ENCODE peak calls at places on chromosome 22, in seven cellular contexts. One of them, this sample, is unnamed.

GRCh38 chr22:28094831-28095230 is 175.8 kb upstream of the PITPNB start:
- DNase-seq in epithelial cell of proximal tubule: no peak
- DNase-seq in Caco-2: no peak
- DNase-seq in tibial nerve: no peak
- DNase-seq in ascending aorta: no peak
- DNase-seq in HCT116: no peak
- DNase-seq in thoracic aorta: no peak
- DNase-seq in this sample: no peak

GRCh38 chr22:36658900-36659299 is 44.7 kb downstream of the CACNG2 start:
- DNase-seq in epithelial cell of proximal tubule: no peak
- DNase-seq in Caco-2: no peak
- DNase-seq in tibial nerve: no peak
- DNase-seq in ascending aorta: no peak
- DNase-seq in HCT116: no peak
- DNase-seq in thoracic aorta: no peak
- DNase-seq in this sample: no peak

GRCh38 chr22:31138126-31138525 is 2.2 kb downstream of the PLA2G3 start:
- DNase-seq in epithelial cell of proximal tubule: no peak
- DNase-seq in Caco-2: no peak
- DNase-seq in tibial nerve: no peak
- DNase-seq in ascending aorta: no peak
- DNase-seq in HCT116: no peak
- DNase-seq in thoracic aorta: no peak
- DNase-seq in this sample: no peak

GRCh38 chr22:30054067-30054763 is 26.0 kb upstream of the HORMAD2 start:
- DNase-seq in epithelial cell of proximal tubule: no peak
- DNase-seq in Caco-2: no peak
- DNase-seq in tibial nerve: no peak
- DNase-seq in ascending aorta: no peak
- DNase-seq in HCT116: no peak
- DNase-seq in thoracic aorta: no peak
- DNase-seq in this sample: no peak

GRCh38 chr22:38135133-38135706 is 24.7 kb upstream of the BAIAP2L2 start:
- DNase-seq in epithelial cell of proximal tubule: no peak
- DNase-seq in Caco-2: no peak
- DNase-seq in tibial nerve: no peak
- DNase-seq in ascending aorta: no peak
- DNase-seq in HCT116: peak
- DNase-seq in thoracic aorta: no peak
- DNase-seq in this sample: no peak

GRCh38 chr22:41777749-41778395 is 22.6 kb upstream of the CCDC134 start:
- DNase-seq in epithelial cell of proximal tubule: no peak
- DNase-seq in Caco-2: no peak
- DNase-seq in tibial nerve: no peak
- DNase-seq in ascending aorta: no peak
- DNase-seq in HCT116: no peak
- DNase-seq in thoracic aorta: no peak
- DNase-seq in this sample: no peak

GRCh38 chr22:38273135-38273761 is 438 bp upstream of the TMEM184B start:
- DNase-seq in epithelial cell of proximal tubule: no peak
- DNase-seq in Caco-2: no peak
- DNase-seq in tibial nerve: no peak
- DNase-seq in ascending aorta: no peak
- DNase-seq in HCT116: no peak
- DNase-seq in thoracic aorta: no peak
- DNase-seq in this sample: no peak

GRCh38 chr22:30876925-30877553 is 91.5 kb downstream of the MORC2 start:
- DNase-seq in epithelial cell of proximal tubule: no peak
- DNase-seq in Caco-2: peak
- DNase-seq in tibial nerve: no peak
- DNase-seq in ascending aorta: no peak
- DNase-seq in HCT116: no peak
- DNase-seq in thoracic aorta: no peak
- DNase-seq in this sample: no peak

GRCh38 chr22:17974703-17975372 is 49.5 kb downstream of the MICAL3 start:
- DNase-seq in epithelial cell of proximal tubule: no peak
- DNase-seq in Caco-2: no peak
- DNase-seq in tibial nerve: no peak
- DNase-seq in ascending aorta: no peak
- DNase-seq in HCT116: no peak
- DNase-seq in thoracic aorta: no peak
- DNase-seq in this sample: no peak

GRCh38 chr22:45292675-45293402 is 8.1 kb downstream of the UPK3A start:
- DNase-seq in epithelial cell of proximal tubule: no peak
- DNase-seq in Caco-2: no peak
- DNase-seq in tibial nerve: no peak
- DNase-seq in ascending aorta: no peak
- DNase-seq in HCT116: no peak
- DNase-seq in thoracic aorta: no peak
- DNase-seq in this sample: no peak

GRCh38 chr22:37186997-37187522 is 987 bp downstream of the C1QTNF6 start:
- DNase-seq in epithelial cell of proximal tubule: no peak
- DNase-seq in Caco-2: no peak
- DNase-seq in tibial nerve: no peak
- DNase-seq in ascending aorta: no peak
- DNase-seq in HCT116: no peak
- DNase-seq in thoracic aorta: no peak
- DNase-seq in this sample: no peak

GRCh38 chr22:38853149-38853548 is 9.3 kb upstream of the NPTXR start:
- DNase-seq in epithelial cell of proximal tubule: no peak
- DNase-seq in Caco-2: no peak
- DNase-seq in tibial nerve: no peak
- DNase-seq in ascending aorta: no peak
- DNase-seq in HCT116: no peak
- DNase-seq in thoracic aorta: no peak
- DNase-seq in this sample: no peak

GRCh38 chr22:28148816-28149465 is 229.9 kb upstream of the PITPNB start:
- DNase-seq in epithelial cell of proximal tubule: no peak
- DNase-seq in Caco-2: no peak
- DNase-seq in tibial nerve: no peak
- DNase-seq in ascending aorta: no peak
- DNase-seq in HCT116: no peak
- DNase-seq in thoracic aorta: no peak
- DNase-seq in this sample: no peak

GRCh38 chr22:42856179-42856864 is 751 bp downstream of the ARFGAP3 start:
- DNase-seq in epithelial cell of proximal tubule: no peak
- DNase-seq in Caco-2: peak
- DNase-seq in tibial nerve: no peak
- DNase-seq in ascending aorta: peak
- DNase-seq in HCT116: no peak
- DNase-seq in thoracic aorta: no peak
- DNase-seq in this sample: no peak

GRCh38 chr22:35561796-35562526 is 21.3 kb downstream of the RASD2 start:
- DNase-seq in epithelial cell of proximal tubule: no peak
- DNase-seq in Caco-2: peak
- DNase-seq in tibial nerve: no peak
- DNase-seq in ascending aorta: no peak
- DNase-seq in HCT116: peak
- DNase-seq in thoracic aorta: no peak
- DNase-seq in this sample: no peak

GRCh38 chr22:30408388-30409101 is 11.7 kb downstream of the SEC14L2 start:
- DNase-seq in epithelial cell of proximal tubule: no peak
- DNase-seq in Caco-2: no peak
- DNase-seq in tibial nerve: no peak
- DNase-seq in ascending aorta: no peak
- DNase-seq in HCT116: no peak
- DNase-seq in thoracic aorta: no peak
- DNase-seq in this sample: no peak

GRCh38 chr22:36608987-36609386 is 80.0 kb upstream of the EIF3D start:
- DNase-seq in epithelial cell of proximal tubule: no peak
- DNase-seq in Caco-2: no peak
- DNase-seq in tibial nerve: no peak
- DNase-seq in ascending aorta: no peak
- DNase-seq in HCT116: no peak
- DNase-seq in thoracic aorta: no peak
- DNase-seq in this sample: no peak

GRCh38 chr22:50730013-50730891 is 7.8 kb upstream of the ACR start:
- DNase-seq in epithelial cell of proximal tubule: no peak
- DNase-seq in Caco-2: peak
- DNase-seq in tibial nerve: peak
- DNase-seq in ascending aorta: no peak
- DNase-seq in HCT116: no peak
- DNase-seq in thoracic aorta: no peak
- DNase-seq in this sample: no peak

GRCh38 chr22:23695748-23696325 is 5.0 kb downstream of the RGL4 start:
- DNase-seq in epithelial cell of proximal tubule: no peak
- DNase-seq in Caco-2: no peak
- DNase-seq in tibial nerve: no peak
- DNase-seq in ascending aorta: peak
- DNase-seq in HCT116: no peak
- DNase-seq in thoracic aorta: no peak
- DNase-seq in this sample: no peak

GRCh38 chr22:23626286-23626975 is 5.7 kb downstream of the DRICH1 start:
- DNase-seq in epithelial cell of proximal tubule: no peak
- DNase-seq in Caco-2: peak
- DNase-seq in tibial nerve: no peak
- DNase-seq in ascending aorta: no peak
- DNase-seq in HCT116: no peak
- DNase-seq in thoracic aorta: no peak
- DNase-seq in this sample: no peak

GRCh38 chr22:44112191-44112590 is 68.5 kb upstream of the PARVG start:
- DNase-seq in epithelial cell of proximal tubule: no peak
- DNase-seq in Caco-2: no peak
- DNase-seq in tibial nerve: no peak
- DNase-seq in ascending aorta: no peak
- DNase-seq in HCT116: no peak
- DNase-seq in thoracic aorta: no peak
- DNase-seq in this sample: no peak

GRCh38 chr22:17942721-17943120 is 81.6 kb downstream of the MICAL3 start:
- DNase-seq in epithelial cell of proximal tubule: no peak
- DNase-seq in Caco-2: no peak
- DNase-seq in tibial nerve: no peak
- DNase-seq in ascending aorta: no peak
- DNase-seq in HCT116: no peak
- DNase-seq in thoracic aorta: no peak
- DNase-seq in this sample: no peak

DNA sequence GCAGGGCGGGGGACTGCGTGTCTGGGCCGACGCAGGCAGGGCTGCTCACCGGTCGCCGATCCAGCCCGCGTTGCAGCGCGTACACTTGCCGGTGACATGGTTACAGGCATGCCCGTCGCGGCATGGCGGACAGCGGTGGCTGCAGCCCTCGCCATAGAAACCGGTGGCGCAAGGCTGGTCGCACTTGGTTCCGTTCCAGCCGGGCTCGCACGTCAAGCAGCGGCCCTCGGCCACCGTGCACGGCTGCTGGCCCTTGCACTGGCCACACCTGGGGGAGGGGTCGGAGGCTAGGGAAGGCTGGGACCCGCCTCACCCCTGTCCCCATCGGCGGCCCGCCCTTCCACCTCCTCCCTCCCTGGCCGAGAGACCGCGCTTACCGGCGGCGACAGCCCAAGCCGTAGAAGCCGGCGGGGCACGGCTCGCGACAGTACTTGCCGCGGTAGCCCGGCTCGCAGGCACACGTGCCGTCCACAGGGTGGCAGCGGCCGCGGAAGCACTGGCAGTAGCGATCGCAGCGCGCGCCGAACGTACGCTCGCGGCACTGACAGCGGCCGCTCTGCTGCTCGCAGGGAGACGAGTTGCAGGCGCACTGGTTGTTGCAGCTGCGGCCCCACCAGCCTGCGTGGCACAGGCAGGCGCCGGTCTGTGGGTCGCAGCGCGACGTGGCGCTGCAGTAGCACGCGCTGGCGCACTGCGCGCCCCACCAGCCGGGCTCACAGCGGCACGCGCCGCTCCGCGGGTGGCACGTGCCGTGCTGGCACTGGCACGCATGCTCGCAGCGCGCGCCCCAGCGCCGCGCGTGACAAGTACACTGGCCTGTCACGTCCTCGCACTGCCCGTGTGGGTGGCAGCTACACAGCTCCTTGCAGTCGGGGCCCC is 6.7 kb downstream of the SCARF2 start:
- DNase-seq in epithelial cell of proximal tubule: no peak
- DNase-seq in Caco-2: no peak
- DNase-seq in tibial nerve: no peak
- DNase-seq in ascending aorta: no peak
- DNase-seq in HCT116: peak
- DNase-seq in thoracic aorta: no peak
- DNase-seq in this sample: peak
- TF ChIP-seq CTCF in epithelial cell of proximal tubule: peak
- TF ChIP-seq CTCF in Caco-2: peak
- TF ChIP-seq CTCF in tibial nerve: peak
- TF ChIP-seq CTCF in ascending aorta: peak
- TF ChIP-seq CTCF in HCT116: peak
- TF ChIP-seq CTCF in thoracic aorta: peak
- TF ChIP-seq CTCF in this sample: peak

GRCh38 chr22:24950272-24950902 is 2.1 kb upstream of the KIAA1671 start:
- DNase-seq in epithelial cell of proximal tubule: no peak
- DNase-seq in Caco-2: peak
- DNase-seq in tibial nerve: no peak
- DNase-seq in ascending aorta: no peak
- DNase-seq in HCT116: no peak
- DNase-seq in thoracic aorta: no peak
- DNase-seq in this sample: no peak
- H3K4me3 ChIP-seq in epithelial cell of proximal tubule: peak
- H3K4me3 ChIP-seq in Caco-2: no peak
- H3K4me3 ChIP-seq in tibial nerve: no peak
- H3K4me3 ChIP-seq in ascending aorta: peak
- H3K4me3 ChIP-seq in HCT116: no peak
- H3K4me3 ChIP-seq in thoracic aorta: peak
- H3K4me3 ChIP-seq in this sample: no peak

DNA sequence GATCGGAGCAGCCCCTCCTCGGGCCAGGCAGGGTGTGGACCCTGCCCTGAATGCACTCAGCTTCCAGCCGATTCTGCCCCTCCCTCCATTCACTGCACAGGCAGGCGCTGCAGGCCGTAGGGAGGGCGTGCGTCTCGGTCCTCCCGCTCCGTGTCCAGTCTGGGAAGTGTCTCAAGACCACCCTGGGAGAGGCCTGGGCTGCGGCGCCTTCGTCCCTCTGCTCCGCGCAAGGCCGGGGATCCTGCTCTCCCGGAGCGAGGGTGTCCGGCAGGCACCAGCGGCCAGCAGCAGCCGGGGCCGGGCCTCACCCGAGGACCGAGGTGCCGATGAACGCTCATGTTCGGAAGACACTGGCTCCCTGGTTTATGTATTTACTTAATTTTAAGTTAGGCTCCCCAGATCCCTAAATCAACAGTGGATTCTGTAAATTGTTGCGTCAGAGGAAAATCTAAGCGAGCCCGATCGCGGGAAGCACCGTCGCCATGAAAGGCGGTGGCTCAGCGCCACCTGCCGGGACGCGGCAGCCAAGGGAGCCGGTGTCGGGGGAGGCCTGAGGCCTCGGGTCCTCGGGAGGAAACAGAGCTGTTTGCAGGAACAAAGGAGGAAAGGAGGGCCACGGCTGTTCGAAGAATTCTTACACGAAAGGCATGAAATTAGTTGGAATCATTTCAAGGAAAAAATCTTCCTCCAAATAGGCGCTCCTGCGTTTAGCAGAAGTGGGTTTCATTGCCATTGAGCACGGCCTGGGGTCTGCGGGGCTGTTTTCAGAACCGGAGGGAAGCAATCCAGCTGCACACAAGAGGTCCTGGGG is 195.3 kb downstream of the BRD1 start:
- DNase-seq in epithelial cell of proximal tubule: peak
- DNase-seq in Caco-2: peak
- DNase-seq in tibial nerve: no peak
- DNase-seq in ascending aorta: no peak
- DNase-seq in HCT116: peak
- DNase-seq in thoracic aorta: no peak
- DNase-seq in this sample: no peak
- TF ChIP-seq CTCF in epithelial cell of proximal tubule: peak
- TF ChIP-seq CTCF in Caco-2: peak
- TF ChIP-seq CTCF in tibial nerve: peak
- TF ChIP-seq CTCF in ascending aorta: peak
- TF ChIP-seq CTCF in HCT116: peak
- TF ChIP-seq CTCF in thoracic aorta: peak
- TF ChIP-seq CTCF in this sample: peak

GRCh38 chr22:46794491-46794890 is 32.0 kb downstream of the TBC1D22A start:
- DNase-seq in epithelial cell of proximal tubule: no peak
- DNase-seq in Caco-2: peak
- DNase-seq in tibial nerve: no peak
- DNase-seq in ascending aorta: no peak
- DNase-seq in HCT116: no peak
- DNase-seq in thoracic aorta: no peak
- DNase-seq in this sample: no peak
- H3K4me3 ChIP-seq in epithelial cell of proximal tubule: no peak
- H3K4me3 ChIP-seq in Caco-2: no peak
- H3K4me3 ChIP-seq in tibial nerve: no peak
- H3K4me3 ChIP-seq in ascending aorta: no peak
- H3K4me3 ChIP-seq in HCT116: no peak
- H3K4me3 ChIP-seq in thoracic aorta: no peak
- H3K4me3 ChIP-seq in this sample: no peak

This sample was measured in LNCaP clone FGC.